ENCODE peak calls at places on chromosomes 6 and 20, in seven cellular contexts. I is tibial artery; X is ascending aorta; F is CD8-positive, alpha-beta T cell; Z is HepG2; J is heart right ventricle; S is effector memory CD4-positive, alpha-beta T cell. R is an unnamed sample.

GRCh38 chr20:40019510-40019909 is 669.5 kb downstream of the MAFB start:
- DNase-seq in J (no peak), I (no peak), Z (no peak), F (no peak), X (no peak), S (no peak), R (no peak)

GRCh38 chr6:11613336-11613735 is 75.8 kb downstream of the TMEM170B start:
- DNase-seq in S (no peak), J (no peak), Z (no peak), F (no peak), X (no peak), I (no peak), R (no peak)

GRCh38 chr20:31838646-31839292 is 6.6 kb downstream of the FOXS1 start:
- DNase-seq in J (no peak), I (no peak), S (no peak), Z (no peak), X (no peak), F (no peak), R (no peak)

GRCh38 chr6:117540670-117541069 is 58.2 kb downstream of the DCBLD1 start:
- DNase-seq in X (no peak), Z (no peak), F (no peak), I (no peak), J (no peak), S (no peak), R (no peak)

GRCh38 chr6:25835442-25836283 is 3.8 kb upstream of the SLC17A1 start:
- DNase-seq in S (no peak), I (no peak), Z (peak), X (no peak), F (no peak), J (peak), R (no peak)

GRCh38 chr20:47487175-47487917 is 14.3 kb upstream of the NCOA3 start:
- DNase-seq in F (peak), J (no peak), I (peak), Z (no peak), S (no peak), X (no peak), R (no peak)

GRCh38 chr6:127539292-127539691 is 20.2 kb upstream of the MTCL3 start:
- DNase-seq in J (no peak), Z (no peak), F (no peak), X (no peak), I (no peak), S (no peak), R (no peak)

GRCh38 chr6:43869091-43869710 is 99.2 kb downstream of the VEGFA start:
- DNase-seq in S (no peak), X (no peak), F (no peak), Z (no peak), I (no peak), J (no peak), R (no peak)

GRCh38 chr6:116779569-116780164 is 14.1 kb upstream of the FAM162B start:
- DNase-seq in J (no peak), F (no peak), X (no peak), Z (peak), I (no peak), S (no peak), R (no peak)

DNA sequence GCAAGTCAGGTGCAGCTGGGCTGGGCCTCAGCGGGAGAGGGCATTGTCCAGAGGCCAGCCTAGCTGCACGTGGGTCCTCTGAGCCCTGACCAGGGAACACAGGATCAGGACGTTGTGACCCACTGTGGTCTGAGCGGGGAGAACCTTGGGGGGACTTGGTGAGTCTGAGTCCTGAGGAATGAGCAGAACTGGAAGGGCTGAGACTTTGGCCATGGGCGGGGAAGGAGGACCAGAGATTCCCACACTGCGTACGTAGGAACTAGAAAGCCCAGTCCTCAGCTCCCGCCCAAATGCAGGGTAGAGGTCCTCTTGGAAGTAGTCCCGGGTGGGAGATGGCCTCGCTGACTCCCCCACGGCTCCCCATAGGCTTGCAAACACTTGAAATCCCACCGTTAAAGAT is 42.5 kb downstream of the GABRR2 start:
- DNase-seq in J (no peak), Z (no peak), X (no peak), I (no peak), F (no peak), S (no peak), R (no peak)
- H3K27ac ChIP-seq in J (no peak), Z (no peak), X (no peak), I (no peak), F (no peak), S (no peak), R (no peak)

DNA sequence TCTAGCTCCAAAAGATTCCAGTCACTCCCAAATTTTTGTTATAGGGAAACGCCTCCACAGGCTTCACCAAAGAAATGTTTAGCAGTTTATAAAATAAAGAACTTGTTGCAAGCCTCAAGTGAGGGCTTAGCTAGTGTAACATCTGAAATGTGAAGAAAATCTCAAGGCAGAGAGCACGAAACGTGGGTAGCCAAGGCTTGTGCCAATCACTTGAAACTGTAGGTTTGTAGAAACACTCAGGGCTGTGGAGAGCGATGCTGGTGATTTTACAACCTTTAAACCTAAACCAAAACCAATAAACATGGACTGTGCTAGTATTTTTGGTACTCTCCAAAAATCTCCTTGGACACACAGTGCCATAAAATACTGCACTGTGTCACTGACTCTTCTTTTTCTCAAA is 108.1 kb upstream of the TRAF3IP2 start:
- DNase-seq in S (no peak), J (no peak), I (no peak), Z (no peak), X (no peak), F (no peak), R (no peak)
- H3K27ac ChIP-seq in S (peak), J (peak), I (no peak), Z (no peak), X (no peak), F (no peak), R (no peak)

GRCh38 chr6:159972506-159973268 is 3.8 kb downstream of the IGF2R start:
- DNase-seq in Z (no peak), F (no peak), X (no peak), I (no peak), J (no peak), S (no peak), R (no peak)

GRCh38 chr6:159969204-159969912 is 476 bp downstream of the IGF2R start:
- DNase-seq in S (peak), Z (no peak), J (peak), I (peak), X (peak), F (no peak), R (no peak)

GRCh38 chr6:159971341-159972178 is 2.7 kb downstream of the IGF2R start:
- DNase-seq in X (no peak), J (no peak), F (no peak), I (no peak), S (no peak), Z (no peak), R (no peak)

GRCh38 chr6:159969921-159970320 is 1.0 kb downstream of the IGF2R start:
- DNase-seq in S (no peak), F (no peak), J (no peak), X (peak), Z (peak), I (no peak), R (no peak)

DNA sequence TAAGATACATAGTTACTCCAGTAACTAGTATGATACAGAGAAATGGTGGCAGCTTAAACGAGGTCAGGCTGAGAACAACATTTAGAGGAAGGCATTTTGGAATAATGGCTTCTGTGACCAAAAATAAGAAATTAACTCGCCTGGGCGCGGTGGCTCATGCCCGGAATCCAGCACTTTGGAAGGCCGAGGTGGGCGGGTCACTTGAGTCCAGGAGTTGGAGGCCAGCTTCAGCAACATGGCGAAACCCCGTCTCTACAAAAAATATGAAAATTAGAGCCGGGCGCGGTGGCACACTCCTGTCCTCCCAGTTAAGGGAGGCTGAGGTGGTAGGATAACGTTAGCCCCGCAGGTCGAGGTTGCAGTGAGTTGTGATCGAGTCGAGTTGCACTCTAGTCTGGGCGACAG is 1.8 kb downstream of the IGF2R start:
- DNase-seq in S (no peak), F (no peak), X (no peak), I (no peak), J (no peak), Z (no peak), R (no peak)
- H3K27ac ChIP-seq in S (peak), F (no peak), X (peak), I (peak), J (no peak), Z (peak), R (no peak)

GRCh38 chr20:4090756-4091331 is 75.5 kb upstream of the RNF24 start:
- DNase-seq in J (no peak), I (no peak), Z (peak), X (peak), S (no peak), F (no peak), R (no peak)
- H3K27ac ChIP-seq in J (no peak), I (peak), Z (no peak), X (peak), S (no peak), F (no peak), R (no peak)